ENCODE peak calls at places on chromosomes 13 and 19, in eight cellular contexts. One of them, this sample, is unnamed.

GRCh38 chr13:113726961-113727411 is 32.0 kb upstream of the TMEM255B start:
- DNase-seq in T-cell: no peak
- DNase-seq in naive thymus-derived CD8-positive, alpha-beta T cell: no peak
- DNase-seq in amniotic stem cell: no peak
- DNase-seq in heart right ventricle: no peak
- DNase-seq in activated T-cell treated with anti-CD3 and anti-CD28 coated beads for 1 hour: no peak
- DNase-seq in AG04450: no peak
- DNase-seq in epithelial cell of esophagus: peak
- DNase-seq in this sample: no peak

GRCh38 chr19:41997121-41997850 is 3.3 kb upstream of the ATP1A3 start:
- DNase-seq in T-cell: peak
- DNase-seq in naive thymus-derived CD8-positive, alpha-beta T cell: peak
- DNase-seq in amniotic stem cell: no peak
- DNase-seq in heart right ventricle: peak
- DNase-seq in activated T-cell treated with anti-CD3 and anti-CD28 coated beads for 1 hour: peak
- DNase-seq in AG04450: no peak
- DNase-seq in epithelial cell of esophagus: peak
- DNase-seq in this sample: peak

GRCh38 chr13:111319998-111320911 is at the start of gene TEX29:
- DNase-seq in T-cell: no peak
- DNase-seq in naive thymus-derived CD8-positive, alpha-beta T cell: no peak
- DNase-seq in amniotic stem cell: no peak
- DNase-seq in heart right ventricle: no peak
- DNase-seq in activated T-cell treated with anti-CD3 and anti-CD28 coated beads for 1 hour: no peak
- DNase-seq in AG04450: no peak
- DNase-seq in epithelial cell of esophagus: no peak
- DNase-seq in this sample: no peak

GRCh38 chr13:30690282-30691188 is 44.8 kb upstream of the ALOX5AP start:
- DNase-seq in T-cell: no peak
- DNase-seq in naive thymus-derived CD8-positive, alpha-beta T cell: peak
- DNase-seq in amniotic stem cell: peak
- DNase-seq in heart right ventricle: peak
- DNase-seq in activated T-cell treated with anti-CD3 and anti-CD28 coated beads for 1 hour: no peak
- DNase-seq in AG04450: peak
- DNase-seq in epithelial cell of esophagus: peak
- DNase-seq in this sample: peak

GRCh38 chr13:27745301-27745700 is 47.0 kb upstream of the GSX1 start:
- DNase-seq in T-cell: no peak
- DNase-seq in naive thymus-derived CD8-positive, alpha-beta T cell: no peak
- DNase-seq in amniotic stem cell: no peak
- DNase-seq in heart right ventricle: no peak
- DNase-seq in activated T-cell treated with anti-CD3 and anti-CD28 coated beads for 1 hour: no peak
- DNase-seq in AG04450: no peak
- DNase-seq in epithelial cell of esophagus: no peak
- DNase-seq in this sample: no peak

GRCh38 chr19:10727599-10728250 is 9.8 kb downstream of the DNM2 start:
- DNase-seq in T-cell: no peak
- DNase-seq in naive thymus-derived CD8-positive, alpha-beta T cell: no peak
- DNase-seq in amniotic stem cell: no peak
- DNase-seq in heart right ventricle: no peak
- DNase-seq in activated T-cell treated with anti-CD3 and anti-CD28 coated beads for 1 hour: no peak
- DNase-seq in AG04450: no peak
- DNase-seq in epithelial cell of esophagus: no peak
- DNase-seq in this sample: no peak

GRCh38 chr19:44779150-44779549 is 1.5 kb downstream of the CBLC start:
- DNase-seq in T-cell: no peak
- DNase-seq in naive thymus-derived CD8-positive, alpha-beta T cell: no peak
- DNase-seq in amniotic stem cell: no peak
- DNase-seq in heart right ventricle: no peak
- DNase-seq in activated T-cell treated with anti-CD3 and anti-CD28 coated beads for 1 hour: no peak
- DNase-seq in AG04450: no peak
- DNase-seq in epithelial cell of esophagus: no peak
- DNase-seq in this sample: no peak

GRCh38 chr19:5078179-5078578 is 109.3 kb downstream of the KDM4B start:
- DNase-seq in T-cell: no peak
- DNase-seq in naive thymus-derived CD8-positive, alpha-beta T cell: no peak
- DNase-seq in amniotic stem cell: no peak
- DNase-seq in heart right ventricle: no peak
- DNase-seq in activated T-cell treated with anti-CD3 and anti-CD28 coated beads for 1 hour: no peak
- DNase-seq in AG04450: no peak
- DNase-seq in epithelial cell of esophagus: no peak
- DNase-seq in this sample: no peak

GRCh38 chr19:30671622-30672051 is 299.5 kb downstream of the ZNF536 start:
- DNase-seq in T-cell: no peak
- DNase-seq in naive thymus-derived CD8-positive, alpha-beta T cell: no peak
- DNase-seq in amniotic stem cell: no peak
- DNase-seq in heart right ventricle: peak
- DNase-seq in activated T-cell treated with anti-CD3 and anti-CD28 coated beads for 1 hour: no peak
- DNase-seq in AG04450: no peak
- DNase-seq in epithelial cell of esophagus: no peak
- DNase-seq in this sample: no peak

GRCh38 chr19:33197591-33198000 is 3.5 kb downstream of the LRP3 start:
- DNase-seq in T-cell: no peak
- DNase-seq in naive thymus-derived CD8-positive, alpha-beta T cell: no peak
- DNase-seq in amniotic stem cell: no peak
- DNase-seq in heart right ventricle: no peak
- DNase-seq in activated T-cell treated with anti-CD3 and anti-CD28 coated beads for 1 hour: no peak
- DNase-seq in AG04450: no peak
- DNase-seq in epithelial cell of esophagus: no peak
- DNase-seq in this sample: no peak

GRCh38 chr13:32381539-32381938 is 46.4 kb downstream of the N4BP2L1 start:
- DNase-seq in T-cell: peak
- DNase-seq in naive thymus-derived CD8-positive, alpha-beta T cell: peak
- DNase-seq in amniotic stem cell: no peak
- DNase-seq in heart right ventricle: no peak
- DNase-seq in activated T-cell treated with anti-CD3 and anti-CD28 coated beads for 1 hour: no peak
- DNase-seq in AG04450: no peak
- DNase-seq in epithelial cell of esophagus: peak
- DNase-seq in this sample: peak

GRCh38 chr19:3342246-3342645 is 24.1 kb upstream of the NFIC start:
- DNase-seq in T-cell: no peak
- DNase-seq in naive thymus-derived CD8-positive, alpha-beta T cell: no peak
- DNase-seq in amniotic stem cell: no peak
- DNase-seq in heart right ventricle: no peak
- DNase-seq in activated T-cell treated with anti-CD3 and anti-CD28 coated beads for 1 hour: no peak
- DNase-seq in AG04450: no peak
- DNase-seq in epithelial cell of esophagus: no peak
- DNase-seq in this sample: no peak

GRCh38 chr13:79128158-79128557 is 277.9 kb downstream of the RBM26 start:
- DNase-seq in T-cell: no peak
- DNase-seq in naive thymus-derived CD8-positive, alpha-beta T cell: no peak
- DNase-seq in amniotic stem cell: no peak
- DNase-seq in heart right ventricle: no peak
- DNase-seq in activated T-cell treated with anti-CD3 and anti-CD28 coated beads for 1 hour: no peak
- DNase-seq in AG04450: no peak
- DNase-seq in epithelial cell of esophagus: peak
- DNase-seq in this sample: no peak

GRCh38 chr13:51523082-51523518 is 61.2 kb upstream of the WDFY2 start:
- DNase-seq in T-cell: peak
- DNase-seq in naive thymus-derived CD8-positive, alpha-beta T cell: no peak
- DNase-seq in amniotic stem cell: no peak
- DNase-seq in heart right ventricle: no peak
- DNase-seq in activated T-cell treated with anti-CD3 and anti-CD28 coated beads for 1 hour: no peak
- DNase-seq in AG04450: no peak
- DNase-seq in epithelial cell of esophagus: peak
- DNase-seq in this sample: no peak

GRCh38 chr19:38015216-38015615 is 108.2 kb downstream of the SIPA1L3 start:
- DNase-seq in T-cell: no peak
- DNase-seq in naive thymus-derived CD8-positive, alpha-beta T cell: no peak
- DNase-seq in amniotic stem cell: no peak
- DNase-seq in heart right ventricle: no peak
- DNase-seq in activated T-cell treated with anti-CD3 and anti-CD28 coated beads for 1 hour: no peak
- DNase-seq in AG04450: no peak
- DNase-seq in epithelial cell of esophagus: peak
- DNase-seq in this sample: no peak

GRCh38 chr13:93244141-93244917 is 17.7 kb downstream of the GPC6 start:
- DNase-seq in T-cell: no peak
- DNase-seq in naive thymus-derived CD8-positive, alpha-beta T cell: no peak
- DNase-seq in amniotic stem cell: no peak
- DNase-seq in heart right ventricle: no peak
- DNase-seq in activated T-cell treated with anti-CD3 and anti-CD28 coated beads for 1 hour: no peak
- DNase-seq in AG04450: no peak
- DNase-seq in epithelial cell of esophagus: peak
- DNase-seq in this sample: peak

GRCh38 chr13:96020155-96020575 is 33.0 kb downstream of the UGGT2 start:
- DNase-seq in T-cell: no peak
- DNase-seq in naive thymus-derived CD8-positive, alpha-beta T cell: no peak
- DNase-seq in amniotic stem cell: peak
- DNase-seq in heart right ventricle: no peak
- DNase-seq in activated T-cell treated with anti-CD3 and anti-CD28 coated beads for 1 hour: no peak
- DNase-seq in AG04450: peak
- DNase-seq in epithelial cell of esophagus: peak
- DNase-seq in this sample: peak

GRCh38 chr19:2251577-2252480 is 2.7 kb downstream of the AMH start:
- DNase-seq in T-cell: no peak
- DNase-seq in naive thymus-derived CD8-positive, alpha-beta T cell: no peak
- DNase-seq in amniotic stem cell: no peak
- DNase-seq in heart right ventricle: no peak
- DNase-seq in activated T-cell treated with anti-CD3 and anti-CD28 coated beads for 1 hour: no peak
- DNase-seq in AG04450: no peak
- DNase-seq in epithelial cell of esophagus: no peak
- DNase-seq in this sample: no peak

GRCh38 chr13:79741006-79741405 is 260.1 kb downstream of the NDFIP2 start:
- DNase-seq in T-cell: no peak
- DNase-seq in naive thymus-derived CD8-positive, alpha-beta T cell: no peak
- DNase-seq in amniotic stem cell: no peak
- DNase-seq in heart right ventricle: no peak
- DNase-seq in activated T-cell treated with anti-CD3 and anti-CD28 coated beads for 1 hour: no peak
- DNase-seq in AG04450: peak
- DNase-seq in epithelial cell of esophagus: no peak
- DNase-seq in this sample: no peak

GRCh38 chr13:22095794-22096193 is 424.9 kb downstream of the FGF9 start:
- DNase-seq in T-cell: no peak
- DNase-seq in naive thymus-derived CD8-positive, alpha-beta T cell: no peak
- DNase-seq in amniotic stem cell: no peak
- DNase-seq in heart right ventricle: no peak
- DNase-seq in activated T-cell treated with anti-CD3 and anti-CD28 coated beads for 1 hour: no peak
- DNase-seq in AG04450: no peak
- DNase-seq in epithelial cell of esophagus: no peak
- DNase-seq in this sample: no peak

GRCh38 chr19:41304706-41305483 is 5.1 kb upstream of the CCDC97 start:
- DNase-seq in T-cell: no peak
- DNase-seq in naive thymus-derived CD8-positive, alpha-beta T cell: no peak
- DNase-seq in amniotic stem cell: no peak
- DNase-seq in heart right ventricle: no peak
- DNase-seq in activated T-cell treated with anti-CD3 and anti-CD28 coated beads for 1 hour: no peak
- DNase-seq in AG04450: no peak
- DNase-seq in epithelial cell of esophagus: no peak
- DNase-seq in this sample: no peak

GRCh38 chr13:65872448-65872847 is 1357.7 kb downstream of the PCDH9 start:
- DNase-seq in T-cell: no peak
- DNase-seq in naive thymus-derived CD8-positive, alpha-beta T cell: no peak
- DNase-seq in amniotic stem cell: no peak
- DNase-seq in heart right ventricle: no peak
- DNase-seq in activated T-cell treated with anti-CD3 and anti-CD28 coated beads for 1 hour: no peak
- DNase-seq in AG04450: no peak
- DNase-seq in epithelial cell of esophagus: no peak
- DNase-seq in this sample: no peak

GRCh38 chr13:104442541-104442940 is 1376.3 kb upstream of the SLC10A2 start:
- DNase-seq in T-cell: no peak
- DNase-seq in naive thymus-derived CD8-positive, alpha-beta T cell: no peak
- DNase-seq in amniotic stem cell: no peak
- DNase-seq in heart right ventricle: no peak
- DNase-seq in activated T-cell treated with anti-CD3 and anti-CD28 coated beads for 1 hour: no peak
- DNase-seq in AG04450: no peak
- DNase-seq in epithelial cell of esophagus: peak
- DNase-seq in this sample: no peak

GRCh38 chr19:44260695-44261446 is 1.2 kb downstream of the ZNF233 start:
- DNase-seq in T-cell: no peak
- DNase-seq in naive thymus-derived CD8-positive, alpha-beta T cell: no peak
- DNase-seq in amniotic stem cell: no peak
- DNase-seq in heart right ventricle: no peak
- DNase-seq in activated T-cell treated with anti-CD3 and anti-CD28 coated beads for 1 hour: no peak
- DNase-seq in AG04450: no peak
- DNase-seq in epithelial cell of esophagus: no peak
- DNase-seq in this sample: no peak

GRCh38 chr13:97259787-97260641 is 37.9 kb downstream of the MBNL2 start:
- DNase-seq in T-cell: no peak
- DNase-seq in naive thymus-derived CD8-positive, alpha-beta T cell: no peak
- DNase-seq in amniotic stem cell: no peak
- DNase-seq in heart right ventricle: no peak
- DNase-seq in activated T-cell treated with anti-CD3 and anti-CD28 coated beads for 1 hour: no peak
- DNase-seq in AG04450: no peak
- DNase-seq in epithelial cell of esophagus: peak
- DNase-seq in this sample: peak

GRCh38 chr19:5964816-5965565 is 12.9 kb downstream of the RANBP3 start:
- DNase-seq in T-cell: no peak
- DNase-seq in naive thymus-derived CD8-positive, alpha-beta T cell: peak
- DNase-seq in amniotic stem cell: no peak
- DNase-seq in heart right ventricle: no peak
- DNase-seq in activated T-cell treated with anti-CD3 and anti-CD28 coated beads for 1 hour: no peak
- DNase-seq in AG04450: no peak
- DNase-seq in epithelial cell of esophagus: no peak
- DNase-seq in this sample: no peak

GRCh38 chr19:39007096-39007495 is 25.3 kb downstream of the FBXO27 start:
- DNase-seq in T-cell: no peak
- DNase-seq in naive thymus-derived CD8-positive, alpha-beta T cell: no peak
- DNase-seq in amniotic stem cell: no peak
- DNase-seq in heart right ventricle: no peak
- DNase-seq in activated T-cell treated with anti-CD3 and anti-CD28 coated beads for 1 hour: no peak
- DNase-seq in AG04450: no peak
- DNase-seq in epithelial cell of esophagus: peak
- DNase-seq in this sample: no peak

GRCh38 chr13:51806571-51806970 is 2.6 kb upstream of the DHRS12 start:
- DNase-seq in T-cell: no peak
- DNase-seq in naive thymus-derived CD8-positive, alpha-beta T cell: peak
- DNase-seq in amniotic stem cell: no peak
- DNase-seq in heart right ventricle: no peak
- DNase-seq in activated T-cell treated with anti-CD3 and anti-CD28 coated beads for 1 hour: no peak
- DNase-seq in AG04450: no peak
- DNase-seq in epithelial cell of esophagus: peak
- DNase-seq in this sample: no peak

GRCh38 chr19:4295972-4296771 is 6.0 kb downstream of the TMIGD2 start:
- DNase-seq in T-cell: no peak
- DNase-seq in naive thymus-derived CD8-positive, alpha-beta T cell: no peak
- DNase-seq in amniotic stem cell: no peak
- DNase-seq in heart right ventricle: no peak
- DNase-seq in activated T-cell treated with anti-CD3 and anti-CD28 coated beads for 1 hour: no peak
- DNase-seq in AG04450: no peak
- DNase-seq in epithelial cell of esophagus: peak
- DNase-seq in this sample: no peak

GRCh38 chr13:28429685-28430290 is 65.1 kb downstream of the FLT1 start:
- DNase-seq in T-cell: no peak
- DNase-seq in naive thymus-derived CD8-positive, alpha-beta T cell: no peak
- DNase-seq in amniotic stem cell: no peak
- DNase-seq in heart right ventricle: no peak
- DNase-seq in activated T-cell treated with anti-CD3 and anti-CD28 coated beads for 1 hour: no peak
- DNase-seq in AG04450: no peak
- DNase-seq in epithelial cell of esophagus: no peak
- DNase-seq in this sample: no peak

This sample was measured in hepatic stellate cell.